ENCODE peak calls at places on chromosomes 7 and 10, in eight cellular contexts. Z, M, F, Q, R, L, T and Y are unnamed samples.

GRCh38 chr10:61097026-61097425 is 153.0 kb upstream of the RHOBTB1 start:
- DNase-seq in Z (no peak), M (no peak), F (no peak), Q (no peak), R (no peak), L (no peak), T (no peak), Y (no peak)

GRCh38 chr7:36747969-36748574 is 23.8 kb upstream of the AOAH start:
- DNase-seq in Z (no peak), M (no peak), F (no peak), Q (no peak), R (no peak), L (no peak), T (no peak), Y (no peak)

GRCh38 chr10:6427357-6427959 is 152.6 kb downstream of the PRKCQ start:
- DNase-seq in Z (no peak), M (no peak), F (no peak), Q (no peak), R (no peak), L (no peak), T (no peak), Y (no peak)

GRCh38 chr10:102408728-102409603 is 9.6 kb downstream of the PSD start:
- DNase-seq in Z (peak), M (peak), F (peak), Q (no peak), R (no peak), L (peak), T (no peak), Y (peak)

GRCh38 chr7:117169907-117170306 is 153.0 kb downstream of the WNT2 start:
- DNase-seq in Z (no peak), M (no peak), F (no peak), Q (peak), R (no peak), L (no peak), T (no peak), Y (no peak)

GRCh38 chr10:96401036-96401435 is 42.2 kb upstream of the OPALIN start:
- DNase-seq in Z (no peak), M (no peak), F (no peak), Q (no peak), R (no peak), L (no peak), T (no peak), Y (no peak)

GRCh38 chr7:100546129-100546867 is 7.3 kb downstream of the AGFG2 start:
- DNase-seq in Z (peak), M (no peak), F (no peak), Q (peak), R (no peak), L (no peak), T (no peak), Y (no peak)

GRCh38 chr10:84335516-84335915 is 7.1 kb downstream of the CCSER2 start:
- DNase-seq in Z (no peak), M (no peak), F (no peak), Q (no peak), R (no peak), L (no peak), T (no peak), Y (no peak)

GRCh38 chr10:77031531-77031930 is 606.1 kb downstream of the KCNMA1 start:
- DNase-seq in Z (no peak), M (no peak), F (no peak), Q (no peak), R (no peak), L (no peak), T (no peak), Y (no peak)

GRCh38 chr7:120740348-120740747 is 117.6 kb downstream of the TSPAN12 start:
- DNase-seq in Z (no peak), M (no peak), F (no peak), Q (no peak), R (no peak), L (no peak), T (peak), Y (no peak)

GRCh38 chr7:112182749-112183148 is 23.4 kb downstream of the DOCK4 start:
- DNase-seq in Z (peak), M (no peak), F (no peak), Q (no peak), R (no peak), L (no peak), T (no peak), Y (no peak)

GRCh38 chr10:84739641-84740040 is 411.3 kb downstream of the CCSER2 start:
- DNase-seq in Z (no peak), M (no peak), F (no peak), Q (no peak), R (no peak), L (no peak), T (no peak), Y (no peak)

GRCh38 chr7:92875719-92876118 is 39.3 kb upstream of the CDK6 start:
- DNase-seq in Z (no peak), M (no peak), F (no peak), Q (no peak), R (no peak), L (no peak), T (no peak), Y (no peak)

GRCh38 chr7:142519077-142519789 is 230.0 kb upstream of the PRSS1 start:
- DNase-seq in Z (no peak), M (no peak), F (no peak), Q (no peak), R (no peak), L (peak), T (no peak), Y (no peak)

GRCh38 chr10:62492012-62492869 is 118.1 kb downstream of the ZNF365 start:
- DNase-seq in Z (peak), M (no peak), F (no peak), Q (peak), R (no peak), L (peak), T (peak), Y (no peak)

GRCh38 chr7:31763548-31763947 is 76.5 kb downstream of the PPP1R17 start:
- DNase-seq in Z (no peak), M (no peak), F (no peak), Q (no peak), R (no peak), L (no peak), T (no peak), Y (no peak)

GRCh38 chr10:22218448-22218847 is 633 bp upstream of the EBLN1 start:
- DNase-seq in Z (no peak), M (no peak), F (no peak), Q (no peak), R (no peak), L (no peak), T (no peak), Y (no peak)

GRCh38 chr10:131731780-131732630 is 168.8 kb upstream of the PPP2R2D start:
- DNase-seq in Z (no peak), M (no peak), F (no peak), Q (no peak), R (no peak), L (no peak), T (no peak), Y (peak)

GRCh38 chr7:20310963-20311742 is 19.5 kb upstream of the ITGB8 start:
- DNase-seq in Z (peak), M (no peak), F (no peak), Q (peak), R (no peak), L (peak), T (peak), Y (no peak)

GRCh38 chr7:142815099-142815498 is 39.8 kb upstream of the EPHB6 start:
- DNase-seq in Z (no peak), M (no peak), F (no peak), Q (no peak), R (no peak), L (no peak), T (no peak), Y (no peak)

GRCh38 chr10:61135276-61135721 is 191.3 kb upstream of the RHOBTB1 start:
- DNase-seq in Z (no peak), M (no peak), F (no peak), Q (no peak), R (no peak), L (no peak), T (no peak), Y (no peak)

GRCh38 chr10:121526040-121526790 is 72.0 kb downstream of the FGFR2 start:
- DNase-seq in Z (no peak), M (no peak), F (no peak), Q (no peak), R (no peak), L (no peak), T (no peak), Y (no peak)

GRCh38 chr10:30057421-30057841 is 2.0 kb downstream of the JCAD start:
- DNase-seq in Z (no peak), M (no peak), F (no peak), Q (no peak), R (no peak), L (no peak), T (no peak), Y (no peak)

GRCh38 chr7:139304517-139304916 is 36.6 kb upstream of the FMC1 start:
- DNase-seq in Z (no peak), M (no peak), F (no peak), Q (no peak), R (no peak), L (no peak), T (no peak), Y (no peak)

GRCh38 chr10:117374506-117375359 is 507 bp downstream of the PDZD8 start:
- DNase-seq in Z (peak), M (peak), F (peak), Q (no peak), R (no peak), L (peak), T (no peak), Y (no peak)

GRCh38 chr7:100053201-100053600 is 3.6 kb downstream of the ZSCAN21 start:
- DNase-seq in Z (peak), M (no peak), F (no peak), Q (peak), R (peak), L (peak), T (peak), Y (peak)

GRCh38 chr7:27693794-27694193 is 31.1 kb upstream of the HIBADH start:
- DNase-seq in Z (no peak), M (no peak), F (no peak), Q (peak), R (no peak), L (peak), T (no peak), Y (no peak)

GRCh38 chr7:113331155-113331898 is 213.0 kb upstream of the SMIM30 start:
- DNase-seq in Z (peak), M (peak), F (no peak), Q (no peak), R (no peak), L (no peak), T (no peak), Y (peak)

GRCh38 chr7:158811461-158811860 is 17.8 kb downstream of the ESYT2 start:
- DNase-seq in Z (peak), M (no peak), F (peak), Q (peak), R (no peak), L (peak), T (no peak), Y (no peak)

GRCh38 chr10:73246322-73246782 is 703 bp downstream of the DNAJC9 start:
- DNase-seq in Z (no peak), M (no peak), F (no peak), Q (no peak), R (no peak), L (peak), T (no peak), Y (no peak)

GRCh38 chr7:104980440-104980839 is 33.6 kb upstream of the KMT2E start:
- DNase-seq in Z (no peak), M (no peak), F (no peak), Q (no peak), R (no peak), L (peak), T (no peak), Y (no peak)